ENCODE peak calls at places on chromosome 5, in seven cellular contexts. C is cerebellar nuclear complex; A is renal cortical epithelial cell; M is T-helper 2 cell; R is NCI-H2081; D is left colon; I is central memory CD8-positive, alpha-beta T cell. K is an unnamed sample.

GRCh38 chr5:134371834-134372340 is 518 bp downstream of the UBE2B start:
- DNase-seq in A (peak), D (peak), M (peak), I (peak), C (no peak), R (peak), K (peak)

GRCh38 chr5:9340095-9340494 is 205.8 kb downstream of the SEMA5A start:
- DNase-seq in I (no peak), C (no peak), R (no peak), D (no peak), A (no peak), M (no peak), K (no peak)

GRCh38 chr5:91121347-91121993 is 261.6 kb downstream of the ARRDC3 start:
- DNase-seq in M (no peak), A (no peak), I (no peak), R (no peak), C (no peak), D (no peak), K (no peak)

GRCh38 chr5:132381614-132382013 is 12.1 kb downstream of the SLC22A5 start:
- DNase-seq in R (no peak), C (no peak), A (no peak), M (no peak), I (no peak), D (no peak), K (no peak)

GRCh38 chr5:178551468-178551867 is 38.7 kb downstream of the COL23A1 start:
- DNase-seq in M (no peak), R (no peak), C (no peak), A (no peak), I (no peak), D (no peak), K (no peak)

GRCh38 chr5:66829826-66830225 is 233.6 kb downstream of the MAST4 start:
- DNase-seq in A (peak), I (no peak), R (no peak), C (no peak), D (no peak), M (no peak), K (no peak)

GRCh38 chr5:176780071-176780850 is 30.1 kb upstream of the UNC5A start:
- DNase-seq in I (no peak), R (peak), A (no peak), C (no peak), M (no peak), D (no peak), K (peak)

GRCh38 chr5:141877478-141878185 is 578 bp downstream of the PCDH1 start:
- DNase-seq in C (no peak), D (peak), A (no peak), I (no peak), M (no peak), R (no peak), K (peak)